ENCODE peak calls at places on chromosomes 3 and 15, in four cellular contexts. One of them, this sample, is unnamed.
A peak's percentile ranks its signal among the peaks of the same experiment; 100 is the strongest.

GRCh38 chr3:42214565-42215283 is 51.3 kb downstream of the CCK start:
- DNase-seq in tibial nerve: no peak
- DNase-seq in NB4: no peak
- DNase-seq in adrenal gland: no peak
- DNase-seq in this sample: no peak

GRCh38 chr3:122005033-122005565 is 16.9 kb downstream of the ILDR1 start:
- DNase-seq in tibial nerve: no peak
- DNase-seq in adrenal gland: no peak
- DNase-seq in NB4: peak; percentile 43
- DNase-seq in this sample: no peak

GRCh38 chr3:149662240-149662887 is 4.5 kb upstream of the WWTR1 start:
- DNase-seq in tibial nerve: no peak
- DNase-seq in adrenal gland: no peak
- DNase-seq in NB4: no peak
- DNase-seq in this sample: no peak

GRCh38 chr3:32109256-32109655 is 2.8 kb downstream of the GPD1L start:
- DNase-seq in tibial nerve: peak; percentile 85
- DNase-seq in NB4: no peak
- DNase-seq in adrenal gland: peak; percentile 98
- DNase-seq in this sample: no peak

GRCh38 chr3:112633757-112634156 is 7.2 kb downstream of the CCDC80 start:
- DNase-seq in NB4: no peak
- DNase-seq in tibial nerve: no peak
- DNase-seq in adrenal gland: no peak
- DNase-seq in this sample: no peak

GRCh38 chr3:12187448-12188327 is 29.0 kb upstream of the TIMP4 start:
- DNase-seq in adrenal gland: no peak
- DNase-seq in NB4: peak; percentile 92
- DNase-seq in tibial nerve: no peak
- DNase-seq in this sample: no peak

GRCh38 chr3:130488288-130488687 is 28.7 kb upstream of the COL6A6 start:
- DNase-seq in adrenal gland: no peak
- DNase-seq in NB4: no peak
- DNase-seq in tibial nerve: no peak
- DNase-seq in this sample: no peak

GRCh38 chr15:63514533-63514943 is 10.1 kb downstream of the USP3 start:
- DNase-seq in NB4: peak; percentile 70
- DNase-seq in adrenal gland: no peak
- DNase-seq in tibial nerve: no peak
- DNase-seq in this sample: no peak

GRCh38 chr3:159764211-159765024 is 224.2 kb upstream of the IL12A start:
- DNase-seq in adrenal gland: peak; percentile 62
- DNase-seq in NB4: no peak
- DNase-seq in tibial nerve: peak; percentile 17
- DNase-seq in this sample: no peak

GRCh38 chr3:147419062-147419701 is 10.0 kb downstream of the ZIC1 start:
- DNase-seq in tibial nerve: no peak
- DNase-seq in NB4: no peak
- DNase-seq in adrenal gland: no peak
- DNase-seq in this sample: peak; percentile 23

GRCh38 chr15:37046876-37047614 is 53.3 kb downstream of the MEIS2 start:
- DNase-seq in tibial nerve: no peak
- DNase-seq in NB4: no peak
- DNase-seq in adrenal gland: no peak
- DNase-seq in this sample: no peak

GRCh38 chr3:31420311-31420710 is 112.4 kb upstream of the STT3B start:
- DNase-seq in tibial nerve: no peak
- DNase-seq in adrenal gland: no peak
- DNase-seq in NB4: no peak
- DNase-seq in this sample: no peak

GRCh38 chr15:63291507-63291906 is 14.1 kb downstream of the APH1B start:
- DNase-seq in tibial nerve: no peak
- DNase-seq in adrenal gland: no peak
- DNase-seq in NB4: no peak
- DNase-seq in this sample: no peak

GRCh38 chr3:178676942-178677606 is 140.8 kb downstream of the KCNMB2 start:
- DNase-seq in NB4: no peak
- DNase-seq in tibial nerve: no peak
- DNase-seq in adrenal gland: no peak
- DNase-seq in this sample: no peak

GRCh38 chr15:77901251-77901881 is 176.1 kb downstream of the TBC1D2B start:
- DNase-seq in NB4: no peak
- DNase-seq in adrenal gland: no peak
- DNase-seq in tibial nerve: no peak
- DNase-seq in this sample: no peak

GRCh38 chr3:48926425-48927392 is 8.1 kb downstream of the ARIH2 start:
- DNase-seq in NB4: no peak
- DNase-seq in tibial nerve: no peak
- DNase-seq in adrenal gland: peak; percentile 53
- DNase-seq in this sample: no peak

GRCh38 chr15:31317980-31318342 is 8.7 kb upstream of the KLF13 start:
- DNase-seq in tibial nerve: no peak
- DNase-seq in NB4: no peak
- DNase-seq in adrenal gland: no peak
- DNase-seq in this sample: no peak

GRCh38 chr3:194587438-194587931 is 45.7 kb downstream of the TMEM44 start:
- DNase-seq in NB4: no peak
- DNase-seq in adrenal gland: peak; percentile 68
- DNase-seq in tibial nerve: no peak
- DNase-seq in this sample: no peak

DNA sequence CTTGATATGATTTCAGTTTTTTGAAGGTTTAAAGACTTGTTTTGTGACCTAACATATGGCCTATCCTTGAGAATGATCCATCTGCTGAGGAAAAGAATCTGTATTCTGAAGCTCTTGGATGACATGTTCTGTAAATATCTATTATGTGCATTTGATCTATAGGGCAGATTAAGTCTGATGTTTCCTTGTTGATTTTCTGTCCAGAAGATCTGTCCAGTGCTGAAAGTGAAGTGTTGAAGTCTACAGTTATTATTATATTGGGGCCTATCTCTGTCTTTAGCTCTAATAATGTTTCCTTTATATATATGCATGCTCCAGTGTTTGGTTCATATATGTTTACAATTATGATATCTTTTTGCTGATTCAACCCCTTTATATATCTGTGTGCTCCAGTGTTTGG is 362.8 kb downstream of the EPHA6 start:
- DNase-seq in adrenal gland: no peak
- DNase-seq in NB4: no peak
- DNase-seq in tibial nerve: no peak
- DNase-seq in this sample: no peak
- TF ChIP-seq POLR2A in adrenal gland: no peak
- TF ChIP-seq POLR2A in NB4: no peak
- TF ChIP-seq POLR2A in tibial nerve: no peak
- TF ChIP-seq POLR2A in this sample: no peak

GRCh38 chr3:169838511-169838910 is 25.8 kb upstream of the LRRC34 start:
- DNase-seq in adrenal gland: no peak
- DNase-seq in tibial nerve: no peak
- DNase-seq in NB4: no peak
- DNase-seq in this sample: no peak

GRCh38 chr3:169836058-169836941 is 23.6 kb upstream of the LRRC34 start:
- DNase-seq in tibial nerve: no peak
- DNase-seq in NB4: no peak
- DNase-seq in adrenal gland: no peak
- DNase-seq in this sample: no peak

GRCh38 chr3:169836942-169837275 is 24.2 kb upstream of the LRRC34 start:
- DNase-seq in tibial nerve: no peak
- DNase-seq in adrenal gland: no peak
- DNase-seq in NB4: no peak
- DNase-seq in this sample: no peak

GRCh38 chr3:169846458-169847193 is 23.1 kb downstream of the LRRC31 start:
- DNase-seq in adrenal gland: no peak
- DNase-seq in NB4: no peak
- DNase-seq in tibial nerve: no peak
- DNase-seq in this sample: no peak

DNA sequence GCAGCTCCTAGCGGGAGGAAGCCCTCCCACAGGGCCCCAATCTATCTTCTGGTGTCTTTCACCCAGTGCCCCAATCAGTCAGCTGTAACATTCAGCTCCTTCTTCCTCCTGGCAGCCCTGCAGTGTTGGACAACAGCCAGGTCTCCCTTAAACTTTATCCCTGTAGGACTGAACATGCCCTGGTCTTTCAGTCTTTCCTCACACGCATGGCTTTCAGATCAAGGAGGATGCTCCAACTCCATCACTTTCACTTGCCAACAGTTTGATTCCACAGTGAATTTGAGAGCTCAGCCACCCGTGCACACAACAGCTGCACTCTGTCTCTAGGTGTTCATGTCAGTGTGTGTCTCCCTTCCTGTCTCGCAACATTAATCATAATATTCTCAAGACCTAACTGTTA is 28.5 kb upstream of the LRRC34 start:
- DNase-seq in tibial nerve: no peak
- DNase-seq in adrenal gland: no peak
- DNase-seq in NB4: no peak
- DNase-seq in this sample: no peak
- TF ChIP-seq POLR2A in tibial nerve: no peak
- TF ChIP-seq POLR2A in adrenal gland: no peak
- TF ChIP-seq POLR2A in NB4: no peak
- TF ChIP-seq POLR2A in this sample: no peak

GRCh38 chr15:74791667-74792066 is 9.8 kb downstream of the CSK start:
- DNase-seq in NB4: no peak
- DNase-seq in adrenal gland: peak; percentile 88
- DNase-seq in tibial nerve: no peak
- DNase-seq in this sample: no peak
- TF ChIP-seq POLR2A in NB4: no peak
- TF ChIP-seq POLR2A in adrenal gland: no peak
- TF ChIP-seq POLR2A in tibial nerve: no peak
- TF ChIP-seq POLR2A in this sample: no peak

GRCh38 chr15:50686468-50687301 is at the start of gene TRPM7:
- DNase-seq in tibial nerve: peak; percentile 86
- DNase-seq in adrenal gland: peak; percentile 92
- DNase-seq in NB4: peak; percentile 94
- DNase-seq in this sample: peak; percentile 94
- TF ChIP-seq POLR2A in tibial nerve: peak; percentile 93
- TF ChIP-seq POLR2A in adrenal gland: peak; percentile 89
- TF ChIP-seq POLR2A in NB4: peak; percentile 97
- TF ChIP-seq POLR2A in this sample: peak; percentile 95

DNA sequence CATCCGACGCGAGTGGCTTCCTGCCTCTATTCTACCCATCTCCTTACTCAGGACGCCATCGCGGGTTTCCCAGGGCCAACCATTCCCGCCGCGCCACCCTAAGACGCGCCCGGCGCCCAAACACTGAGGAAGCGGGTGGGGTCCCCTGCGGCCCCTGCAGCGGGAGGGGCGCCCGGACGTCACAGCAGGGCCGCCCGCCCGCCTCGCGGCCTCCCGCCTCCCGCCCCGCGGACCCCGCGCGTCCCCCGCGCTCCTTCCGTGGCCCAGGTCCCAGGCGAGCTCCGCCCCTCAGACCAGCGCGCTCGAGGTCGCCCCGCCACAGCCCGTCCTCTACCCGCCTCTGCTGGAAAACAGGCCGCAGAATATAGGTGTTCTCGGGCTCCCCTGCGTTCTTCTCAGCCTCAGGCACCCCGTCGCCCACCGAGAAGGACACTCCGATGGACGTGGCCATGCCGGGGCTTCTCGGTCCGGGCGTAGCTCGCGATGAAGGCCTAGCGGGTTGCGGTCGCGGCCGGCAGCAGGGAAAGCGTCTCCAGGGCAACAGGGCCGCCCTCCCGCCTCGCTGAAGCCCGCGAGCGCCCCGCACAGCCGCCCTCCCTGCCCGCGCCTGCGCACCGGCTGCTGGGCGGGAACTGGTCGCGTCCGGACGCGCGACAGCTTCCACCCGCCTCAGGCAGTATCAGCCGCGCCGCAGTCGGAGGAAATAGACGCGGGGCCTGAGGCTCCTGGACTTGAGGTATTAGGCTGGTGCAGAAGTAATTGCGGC is at the start of gene DYNLT2B:
- DNase-seq in tibial nerve: peak; percentile 60
- DNase-seq in adrenal gland: peak; percentile 93
- DNase-seq in NB4: peak; percentile 94
- DNase-seq in this sample: peak; percentile 97
- TF ChIP-seq POLR2A in tibial nerve: peak; percentile 71
- TF ChIP-seq POLR2A in adrenal gland: peak; percentile 76
- TF ChIP-seq POLR2A in NB4: peak; percentile 94
- TF ChIP-seq POLR2A in this sample: peak; percentile 77

GRCh38 chr15:100769975-100770340 is 109.7 kb upstream of the ALDH1A3 start:
- DNase-seq in tibial nerve: no peak
- DNase-seq in adrenal gland: peak; percentile 41
- DNase-seq in NB4: no peak
- DNase-seq in this sample: no peak
- TF ChIP-seq POLR2A in tibial nerve: no peak
- TF ChIP-seq POLR2A in adrenal gland: no peak
- TF ChIP-seq POLR2A in NB4: no peak
- TF ChIP-seq POLR2A in this sample: no peak

GRCh38 chr3:185330238-185330637 is 32.7 kb upstream of the MAP3K13 start:
- DNase-seq in NB4: peak; percentile 50
- DNase-seq in tibial nerve: no peak
- DNase-seq in adrenal gland: no peak
- DNase-seq in this sample: no peak

GRCh38 chr3:185327052-185327451 is 35.9 kb upstream of the MAP3K13 start:
- DNase-seq in NB4: no peak
- DNase-seq in adrenal gland: no peak
- DNase-seq in tibial nerve: no peak
- DNase-seq in this sample: no peak

GRCh38 chr3:185325946-185326791 is 36.8 kb upstream of the MAP3K13 start:
- DNase-seq in NB4: no peak
- DNase-seq in tibial nerve: no peak
- DNase-seq in adrenal gland: no peak
- DNase-seq in this sample: no peak

GRCh38 chr3:185330644-185331043 is 32.3 kb upstream of the MAP3K13 start:
- DNase-seq in NB4: no peak
- DNase-seq in tibial nerve: no peak
- DNase-seq in adrenal gland: no peak
- DNase-seq in this sample: no peak

DNA sequence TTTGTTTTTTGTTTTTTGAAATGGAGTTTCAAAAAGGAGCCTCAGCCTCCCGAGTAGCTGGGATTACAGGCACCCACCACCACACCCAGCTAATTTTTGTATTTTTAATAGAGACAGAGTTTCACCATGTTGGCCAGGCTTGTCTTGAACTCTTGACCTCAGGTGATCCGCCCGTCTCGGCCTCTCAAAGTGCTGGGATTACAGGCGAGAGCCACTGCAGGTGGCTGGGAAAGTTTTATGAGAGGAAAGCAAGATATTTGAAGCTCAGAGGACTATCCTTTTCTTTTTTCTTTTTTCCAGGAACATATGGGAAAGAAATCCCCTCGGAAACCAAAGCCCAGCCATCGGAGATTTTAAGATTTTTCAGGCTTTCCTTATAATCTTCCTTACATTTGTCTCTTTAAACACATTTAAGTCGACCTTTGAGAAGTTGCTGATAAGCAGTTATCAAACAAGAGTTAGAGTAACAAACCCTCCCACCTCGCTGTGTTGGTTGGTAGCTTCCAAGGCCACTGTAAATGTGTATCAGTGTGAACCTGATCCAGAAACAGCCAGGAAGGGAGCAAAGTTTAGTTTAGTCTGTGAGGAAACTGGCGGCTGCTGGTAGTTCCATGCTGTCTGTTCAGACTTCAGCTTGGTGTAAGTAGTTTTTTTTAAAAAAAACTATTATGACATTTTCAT is 34.5 kb upstream of the MAP3K13 start:
- DNase-seq in NB4: no peak
- DNase-seq in tibial nerve: no peak
- DNase-seq in adrenal gland: peak; percentile 81
- DNase-seq in this sample: no peak
- TF ChIP-seq POLR2A in NB4: no peak
- TF ChIP-seq POLR2A in tibial nerve: no peak
- TF ChIP-seq POLR2A in adrenal gland: peak; percentile 85
- TF ChIP-seq POLR2A in this sample: no peak

This sample was measured in erythroblast.